ENCODE peak calls at places on chromosomes 3 and 15, in nine cellular contexts. F is sigmoid colon, W is pancreas, S is brain microvascular endothelial cell, L is PC-3, X is cardiac muscle cell, Y is HepG2, T is aorta, J is SJSA1. A is an unnamed sample.

GRCh38 chr3:56467108-56467507 is 1.2 kb downstream of the ERC2 start:
- DNase-seq in S (peak; percentile 70), L (peak; percentile 87), J (no peak), Y (peak; percentile 64), X (peak; percentile 96), T (no peak), W (peak; percentile 93), F (no peak), A (peak; percentile 92)

GRCh38 chr15:42133892-42134502 is 22.4 kb downstream of the PLA2G4F start:
- DNase-seq in J (peak; percentile 78), F (peak; percentile 14), X (peak; percentile 58), L (peak; percentile 79), T (peak; percentile 67), S (no peak), Y (peak; percentile 52), W (peak; percentile 43), A (peak; percentile 88)

GRCh38 chr3:164221297-164221696 is 857.0 kb downstream of the SI start:
- DNase-seq in J (no peak), L (no peak), F (no peak), X (no peak), Y (no peak), W (no peak), T (no peak), S (no peak), A (no peak)

GRCh38 chr3:97932387-97932801 is 39.8 kb downstream of the RIOX2 start:
- DNase-seq in Y (no peak), X (peak; percentile 24), S (peak; percentile 6), T (no peak), F (no peak), W (no peak), L (no peak), J (no peak), A (no peak)

GRCh38 chr15:51576911-51577500 is 45.6 kb downstream of the DMXL2 start:
- DNase-seq in S (no peak), Y (no peak), F (no peak), X (no peak), T (no peak), L (peak; percentile 54), J (no peak), W (no peak), A (no peak)

GRCh38 chr15:85793641-85794597 is 806 bp downstream of the KLHL25 start:
- DNase-seq in J (no peak), X (peak; percentile 60), F (no peak), S (peak; percentile 19), W (peak; percentile 57), L (peak; percentile 9), T (no peak), Y (peak; percentile 28), A (peak; percentile 29)

GRCh38 chr15:33119865-33120264 is 74.6 kb downstream of the FMN1 start:
- DNase-seq in F (no peak), Y (no peak), J (no peak), W (no peak), L (no peak), X (no peak), T (no peak), S (no peak), A (no peak)

GRCh38 chr3:139935866-139936817 is 1.2 kb downstream of the CLSTN2 start:
- DNase-seq in J (no peak), F (peak; percentile 72), W (peak; percentile 43), X (peak; percentile 60), S (peak; percentile 18), L (no peak), Y (no peak), T (peak; percentile 45), A (peak; percentile 53)

GRCh38 chr15:65914371-65914770 is 45.1 kb downstream of the RAB11A start:
- DNase-seq in Y (no peak), W (no peak), T (no peak), J (no peak), S (no peak), F (no peak), X (no peak), L (no peak), A (no peak)

GRCh38 chr3:110664148-110664547 is 407.5 kb upstream of the NECTIN3 start:
- DNase-seq in F (no peak), J (no peak), L (no peak), X (no peak), W (no peak), T (no peak), S (no peak), Y (no peak), A (no peak)

GRCh38 chr3:195731356-195731960 is 10.7 kb downstream of the MUC20 start:
- DNase-seq in L (no peak), F (peak; percentile 20), T (peak; percentile 24), W (no peak), X (no peak), J (no peak), S (no peak), Y (no peak), A (no peak)

GRCh38 chr3:133588035-133588434 is 14.5 kb downstream of the CDV3 start:
- DNase-seq in W (no peak), X (no peak), L (no peak), T (no peak), Y (no peak), F (no peak), J (no peak), S (no peak), A (no peak)

GRCh38 chr15:30905821-30906220 is 2.1 kb downstream of the FAN1 start:
- DNase-seq in T (no peak), Y (no peak), F (no peak), J (no peak), L (peak; percentile 23), X (peak; percentile 11), W (no peak), S (no peak), A (no peak)
- H3K27ac ChIP-seq in T (no peak overlapping the region), Y (no peak overlapping the region), F (no peak overlapping the region), J (no peak overlapping the region), L (no peak overlapping the region), X (no peak overlapping the region), W (no peak overlapping the region), S (no peak overlapping the region), A (no peak overlapping the region)

GRCh38 chr3:12922881-12923431 is 81.6 kb upstream of the RPL32 start:
- DNase-seq in F (no peak), L (no peak), J (no peak), Y (no peak), T (no peak), S (no peak), X (no peak), W (no peak), A (no peak)

GRCh38 chr3:12922299-12922698 is 80.9 kb upstream of the RPL32 start:
- DNase-seq in J (no peak), X (peak; percentile 31), S (no peak), Y (no peak), F (no peak), L (no peak), W (no peak), T (no peak), A (no peak)

GRCh38 chr3:12919205-12919604 is 77.8 kb upstream of the RPL32 start:
- DNase-seq in J (no peak), W (no peak), L (no peak), F (no peak), S (no peak), X (no peak), Y (no peak), T (no peak), A (no peak)

GRCh38 chr3:12920967-12921366 is 79.6 kb upstream of the RPL32 start:
- DNase-seq in F (no peak), S (no peak), T (no peak), L (no peak), J (no peak), Y (no peak), X (no peak), W (no peak), A (no peak)

GRCh38 chr3:12921736-12922135 is 80.4 kb upstream of the RPL32 start:
- DNase-seq in T (no peak), S (no peak), X (no peak), Y (no peak), F (no peak), J (no peak), W (no peak), L (no peak), A (no peak)
- H3K36me3 ChIP-seq in T (no peaks in the 10 kb centered on the region), S (peaks cover 5% of the 10 kb centered on the region), X (peaks cover 11% of the 10 kb centered on the region), Y (peaks cover 94% of the 10 kb centered on the region), F (peaks cover 67% of the 10 kb centered on the region), J (no peaks in the 10 kb centered on the region), W (peaks cover 48% of the 10 kb centered on the region), L (no peaks in the 10 kb centered on the region), A (peaks cover 97% of the 10 kb centered on the region)

GRCh38 chr3:54882114-54882833 is 45.6 kb downstream of the LRTM1 start:
- DNase-seq in T (no peak), L (peak; percentile 95), S (peak; percentile 79), J (no peak), W (no peak), Y (no peak), X (no peak), F (no peak), A (no peak)
- H3K27ac ChIP-seq in T (no peak overlapping the region), L (peak overlapping the region; percentile 76), S (no peak overlapping the region), J (peak overlapping the region; percentile 59), W (no peak overlapping the region), Y (no peak overlapping the region), X (no peak overlapping the region), F (peak overlapping the region; percentile 63), A (no peak overlapping the region)

DNA sequence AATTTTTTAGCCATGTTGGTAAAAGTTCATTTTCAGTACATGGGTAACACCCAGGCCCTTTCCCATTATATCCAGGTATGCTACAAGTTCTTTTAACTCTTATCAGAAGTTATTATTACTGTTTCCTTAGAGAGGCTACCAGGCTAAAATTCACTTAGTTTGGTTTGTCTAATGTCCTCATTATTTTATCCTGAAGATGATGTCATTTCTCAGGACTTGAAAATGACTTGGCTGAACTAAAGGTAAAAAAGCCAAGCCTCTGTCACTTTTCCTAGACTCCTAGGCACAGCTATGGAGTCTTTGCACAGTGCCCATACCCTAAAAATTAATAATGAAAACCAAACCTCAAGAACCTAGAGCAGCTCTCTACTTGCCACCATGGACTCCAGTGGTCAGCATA is 4.1 kb downstream of the ELL3 start:
- DNase-seq in X (no peak), L (no peak), T (no peak), S (no peak), Y (no peak), W (no peak), F (no peak), J (no peak), A (no peak)
- H3K36me3 ChIP-seq in X (peaks cover 54% of the 10 kb centered on the region), L (peaks cover 52% of the 10 kb centered on the region), T (peaks cover 5% of the 10 kb centered on the region), S (peaks cover 69% of the 10 kb centered on the region), Y (peaks cover 55% of the 10 kb centered on the region), W (peaks cover 60% of the 10 kb centered on the region), F (peaks cover 41% of the 10 kb centered on the region), J (peaks cover 66% of the 10 kb centered on the region), A (peaks cover 61% of the 10 kb centered on the region)

DNA sequence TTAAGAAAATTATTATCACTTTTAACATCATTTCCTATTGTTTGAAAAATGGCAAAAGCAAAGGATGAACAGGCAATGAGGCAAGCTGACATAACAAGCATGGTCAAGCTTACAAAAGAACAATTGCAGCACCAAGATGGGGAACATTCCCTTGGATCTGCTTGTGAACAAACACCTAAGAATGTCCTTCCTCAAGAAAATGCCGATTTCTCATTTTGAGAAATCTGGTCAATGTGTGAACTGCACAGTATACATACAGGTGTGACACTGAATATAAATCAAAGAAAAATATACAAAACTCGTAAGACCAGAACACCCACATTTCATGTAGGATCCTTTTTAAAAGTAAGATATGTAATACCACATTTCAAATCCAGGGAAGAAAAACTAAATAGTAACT is 58.9 kb downstream of the LRRFIP2 start:
- DNase-seq in J (no peak), T (no peak), X (no peak), F (no peak), L (peak; percentile 12), Y (no peak), S (peak; percentile 7), W (no peak), A (no peak)
- H3K27ac ChIP-seq in J (peak overlapping the region; percentile 38), T (no peak overlapping the region), X (no peak overlapping the region), F (no peak overlapping the region), L (no peak overlapping the region), Y (no peak overlapping the region), S (peak overlapping the region; percentile 53), W (no peak overlapping the region), A (no peak overlapping the region)